ENCODE peak calls at places on chromosome 3, in four cellular contexts. D is T-helper 17 cell, V is glutamatergic neuron, T is GM20000. O is an unnamed sample.

GRCh38 chr3:62365311-62366092 is 7.8 kb downstream of the FEZF2 start:
- DNase-seq in D (no peak), V (no peak), T (no peak), O (no peak)

GRCh38 chr3:175255698-175256097 is 396.6 kb downstream of the NAALADL2 start:
- DNase-seq in D (no peak), V (no peak), T (no peak), O (peak)

GRCh38 chr3:134003066-134003465 is 26.7 kb downstream of the SLCO2A1 start:
- DNase-seq in D (no peak), V (no peak), T (no peak), O (no peak)

GRCh38 chr3:124832782-124833709 is 54.1 kb downstream of the ITGB5 start:
- DNase-seq in D (no peak), V (no peak), T (no peak), O (no peak)

GRCh38 chr3:137012097-137012501 is 54.3 kb downstream of the IL20RB start:
- DNase-seq in D (no peak), V (no peak), T (no peak), O (no peak)

GRCh38 chr3:111072016-111072891 is 638 bp downstream of the NECTIN3 start:
- DNase-seq in D (no peak), V (peak), T (no peak), O (peak)

GRCh38 chr3:12695112-12695511 is 31.2 kb upstream of the RAF1 start:
- DNase-seq in D (no peak), V (no peak), T (no peak), O (no peak)

GRCh38 chr3:192364296-192364695 is 363.0 kb downstream of the FGF12 start:
- DNase-seq in D (no peak), V (no peak), T (no peak), O (no peak)

GRCh38 chr3:12896206-12896697 is 54.9 kb upstream of the RPL32 start:
- DNase-seq in D (no peak), V (no peak), T (no peak), O (no peak)

GRCh38 chr3:141530133-141530768 is 43.4 kb downstream of the RASA2 start:
- DNase-seq in D (no peak), V (no peak), T (no peak), O (no peak)

GRCh38 chr3:78634316-78634715 is 1133.5 kb downstream of the ROBO1 start:
- DNase-seq in D (no peak), V (no peak), T (no peak), O (no peak)

GRCh38 chr3:81888822-81889557 is 127.5 kb upstream of the GBE1 start:
- DNase-seq in D (no peak), V (no peak), T (no peak), O (no peak)

GRCh38 chr3:43132883-43133743 is 27.2 kb upstream of the POMGNT2 start:
- DNase-seq in D (no peak), V (no peak), T (no peak), O (no peak)

GRCh38 chr3:24725514-24726255 is 231.0 kb upstream of the THRB start:
- DNase-seq in D (no peak), V (no peak), T (no peak), O (no peak)

GRCh38 chr3:63948995-63949394 is 36.8 kb upstream of the SCAANT1 start:
- DNase-seq in D (no peak), V (no peak), T (no peak), O (no peak)

GRCh38 chr3:182238141-182238540 is 526.4 kb downstream of the SOX2 start:
- DNase-seq in D (no peak), V (no peak), T (no peak), O (no peak)

GRCh38 chr3:29441422-29441821 is 160.6 kb downstream of the RBMS3 start:
- DNase-seq in D (no peak), V (no peak), T (no peak), O (no peak)

GRCh38 chr3:13539671-13540070 is 9.3 kb upstream of the FBLN2 start:
- DNase-seq in D (no peak), V (no peak), T (no peak), O (no peak)

GRCh38 chr3:15207836-15208504 is 1.9 kb downstream of the CAPN7 start:
- DNase-seq in D (no peak), V (no peak), T (no peak), O (no peak)

GRCh38 chr3:8767181-8767666 is 2.2 kb downstream of the OXTR start:
- DNase-seq in D (no peak), V (no peak), T (no peak), O (no peak)

GRCh38 chr3:143526016-143526540 is 322.2 kb downstream of the SLC9A9 start:
- DNase-seq in D (no peak), V (no peak), T (no peak), O (no peak)

GRCh38 chr3:21752749-21753347 is 1.8 kb upstream of the ZNF385D start:
- DNase-seq in D (no peak), V (no peak), T (no peak), O (no peak)

GRCh38 chr3:14701676-14702075 is 26.7 kb downstream of the C3orf20 start:
- DNase-seq in D (no peak), V (no peak), T (no peak), O (no peak)

GRCh38 chr3:158801200-158801599 is 654 bp upstream of the MFSD1 start:
- DNase-seq in D (no peak), V (no peak), T (peak), O (no peak)

GRCh38 chr3:140091143-140091542 is 156.2 kb downstream of the CLSTN2 start:
- DNase-seq in D (no peak), V (no peak), T (no peak), O (no peak)

GRCh38 chr3:195580733-195581443 is 2.9 kb downstream of the APOD start:
- DNase-seq in D (no peak), V (no peak), T (no peak), O (no peak)

GRCh38 chr3:159080236-159080635 is 278.4 kb downstream of the MFSD1 start:
- DNase-seq in D (no peak), V (no peak), T (no peak), O (no peak)

GRCh38 chr3:138827222-138827621 is 7.5 kb downstream of the PIK3CB start:
- DNase-seq in D (no peak), V (no peak), T (no peak), O (no peak)

GRCh38 chr3:177279118-177279815 is 82.0 kb upstream of the TBL1XR1 start:
- DNase-seq in D (no peak), V (no peak), T (no peak), O (no peak)

GRCh38 chr3:87503901-87504498 is 227.6 kb upstream of the POU1F1 start:
- DNase-seq in D (no peak), V (no peak), T (peak), O (no peak)

GRCh38 chr3:179840985-179841384 is 188.1 kb downstream of the USP13 start:
- DNase-seq in D (no peak), V (no peak), T (no peak), O (no peak)

GRCh38 chr3:18648868-18649450 is 223.8 kb upstream of the SATB1 start:
- DNase-seq in D (no peak), V (no peak), T (no peak), O (no peak)